ENCODE peak calls at places on chromosome 3, in ten cellular contexts. D is IMR-90, G is right lobe of liver, O is HCT116, T is heart left ventricle, J is body of pancreas, R is gastrocnemius medialis, V is K562, W is HepG2, N is upper lobe of left lung. Z is an unnamed sample.

GRCh38 chr3:58588030-58588614 is 10.9 kb upstream of the FAM107A start:
- ATAC-seq in D (peak; percentile 38), G (no peak), O (no peak), T (no peak), J (no peak), R (no peak), V (peak; percentile 30), W (no peak), N (no peak), Z (no peak)

GRCh38 chr3:30694148-30694547 is 87.7 kb downstream of the TGFBR2 start:
- ATAC-seq in D (no peak), G (no peak), O (no peak), T (no peak), J (no peak), R (no peak), V (no peak), W (no peak), N (no peak), Z (no peak)

GRCh38 chr3:132136334-132136716 is 101.5 kb upstream of the CPNE4 start:
- ATAC-seq in D (peak; percentile 38), G (no peak), O (no peak), T (no peak), J (no peak), R (no peak), V (no peak), W (no peak), N (no peak), Z (no peak)

GRCh38 chr3:122021811-122022401 is at the start of gene ILDR1:
- ATAC-seq in D (no peak), G (peak; percentile 92), O (peak; percentile 98), T (no peak), J (peak; percentile 97), R (no peak), V (peak; percentile 75), W (peak; percentile 81), N (peak; percentile 89), Z (no peak)

GRCh38 chr3:69509288-69509687 is 123.4 kb upstream of the FRMD4B start:
- ATAC-seq in D (no peak), G (no peak), O (no peak), T (no peak), J (no peak), R (no peak), V (no peak), W (no peak), N (no peak), Z (no peak)

GRCh38 chr3:126994661-126995161 is 11.8 kb downstream of the PLXNA1 start:
- ATAC-seq in D (peak; percentile 16), G (no peak), O (no peak), T (peak; percentile 21), J (no peak), R (no peak), V (no peak), W (no peak), N (no peak), Z (peak; percentile 11)

GRCh38 chr3:17290894-17291293 is 406.1 kb downstream of the PLCL2 start:
- ATAC-seq in D (no peak), G (peak; percentile 77), O (no peak), T (peak; percentile 45), J (no peak), R (no peak), V (no peak), W (no peak), N (no peak), Z (no peak)

GRCh38 chr3:113166719-113167492 is 44.5 kb upstream of the BOC start:
- ATAC-seq in D (peak; percentile 95), G (no peak), O (no peak), T (peak; percentile 91), J (peak; percentile 38), R (peak; percentile 77), V (no peak), W (no peak), N (no peak), Z (peak; percentile 65)

GRCh38 chr3:10512687-10513086 is 7.3 kb upstream of the ATP2B2 start:
- ATAC-seq in D (no peak), G (no peak), O (no peak), T (no peak), J (no peak), R (no peak), V (no peak), W (no peak), N (no peak), Z (no peak)

GRCh38 chr3:31661993-31662392 is 129.3 kb downstream of the STT3B start:
- ATAC-seq in D (no peak), G (no peak), O (no peak), T (no peak), J (no peak), R (no peak), V (no peak), W (no peak), N (no peak), Z (no peak)

GRCh38 chr3:196414469-196414868 is 17.8 kb downstream of the UBXN7 start:
- ATAC-seq in D (peak; percentile 77), G (no peak), O (no peak), T (no peak), J (no peak), R (no peak), V (no peak), W (no peak), N (no peak), Z (no peak)

GRCh38 chr3:23776352-23776891 is 29.3 kb upstream of the UBE2E1 start:
- ATAC-seq in D (peak; percentile 86), G (no peak), O (no peak), T (peak; percentile 75), J (peak; percentile 12), R (peak; percentile 88), V (peak; percentile 48), W (peak; percentile 46), N (peak; percentile 57), Z (peak; percentile 79)

DNA sequence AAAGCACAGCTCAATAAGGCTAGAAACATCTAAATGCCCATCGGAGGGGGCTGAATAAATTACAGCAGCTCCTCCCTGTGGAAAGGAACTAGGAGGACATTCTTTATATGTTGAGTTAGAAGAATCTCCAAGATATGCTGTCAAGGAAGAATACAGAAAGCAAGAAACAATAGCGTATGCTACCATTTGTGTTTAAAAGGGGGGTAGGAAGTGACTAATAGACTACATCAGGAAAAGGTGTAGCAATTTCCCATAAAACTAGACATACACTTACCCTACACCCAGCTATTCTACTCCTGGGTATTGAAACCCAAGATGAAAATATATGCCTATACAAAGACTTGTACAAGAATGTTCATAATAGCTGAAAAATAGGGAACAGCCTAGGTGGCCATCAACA is 21.6 kb downstream of the SEC61A1 start:
- ATAC-seq in D (no peak), G (no peak), O (no peak), T (no peak), J (no peak), R (no peak), V (no peak), W (no peak), N (no peak), Z (no peak)
- TF ChIP-seq POLR2A in D (no peak), G (no peak), O (no peak), T (no peak), J (no peak), R (no peak), V (no peak), W (no peak), N (no peak), Z (no peak)

DNA sequence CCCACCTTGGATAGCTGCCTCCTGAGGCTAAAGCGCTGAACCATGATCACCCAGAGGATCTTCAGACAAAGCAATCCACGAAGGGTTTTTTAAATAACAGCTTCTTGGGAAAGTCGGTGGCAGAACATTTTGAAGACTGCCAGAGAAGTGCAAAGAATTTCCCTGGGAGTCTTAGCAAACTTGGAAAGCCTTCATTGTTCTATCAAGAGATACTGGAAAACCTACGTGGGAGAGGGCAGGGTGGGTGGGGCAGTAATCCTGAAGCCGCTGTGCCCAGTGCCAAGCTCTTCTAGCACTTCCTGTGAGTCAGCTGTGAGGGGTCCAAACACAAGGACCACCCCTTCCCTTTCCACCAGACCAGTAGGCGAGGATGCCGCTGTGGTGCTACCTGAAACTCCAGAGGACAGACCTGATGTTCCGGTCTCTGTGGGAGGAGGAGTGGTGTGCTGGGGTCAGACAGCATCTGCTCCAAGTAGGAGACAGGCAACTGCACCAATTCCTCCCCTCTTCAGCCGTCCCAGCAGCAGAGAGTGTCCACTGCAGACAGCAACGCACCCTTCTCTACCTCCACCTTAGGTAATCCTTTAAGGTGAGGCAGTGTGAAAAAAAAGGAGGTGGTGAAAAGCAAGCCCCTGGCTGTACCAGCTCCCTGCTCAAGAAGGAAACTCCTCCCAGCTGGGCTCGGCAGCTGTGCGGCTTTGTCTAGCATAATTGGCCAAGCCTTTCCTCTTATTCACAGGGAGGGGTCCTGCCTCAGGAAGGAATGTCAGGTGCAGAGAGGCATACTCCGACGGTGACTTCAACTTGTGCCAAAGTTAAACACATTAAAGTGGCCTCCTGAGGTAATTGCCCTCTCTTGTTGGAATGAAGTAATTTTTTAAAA is 99.0 kb downstream of the TMCC1 start:
- ATAC-seq in D (no peak), G (peak; percentile 24), O (peak; percentile 87), T (peak; percentile 66), J (peak; percentile 91), R (peak; percentile 18), V (peak; percentile 78), W (no peak), N (peak; percentile 96), Z (peak; percentile 55)
- H3K4me3 ChIP-seq in D (no peak overlapping the region), G (no peak overlapping the region), O (peak overlapping the region; percentile 60), T (no peak overlapping the region), J (no peak overlapping the region), R (peak overlapping the region; percentile 28), V (no peak overlapping the region), W (no peak overlapping the region), N (peak overlapping the region; percentile 40), Z (no peak overlapping the region)

GRCh38 chr3:130975251-130975650 is 51.4 kb downstream of the ASTE1 start:
- ATAC-seq in D (no peak), G (no peak), O (no peak), T (no peak), J (no peak), R (no peak), V (no peak), W (peak; percentile 49), N (no peak), Z (no peak)

GRCh38 chr3:130974201-130974600 is 52.4 kb downstream of the ASTE1 start:
- ATAC-seq in D (no peak), G (no peak), O (no peak), T (no peak), J (no peak), R (no peak), V (no peak), W (no peak), N (no peak), Z (no peak)

GRCh38 chr3:130971208-130971607 is 55.4 kb downstream of the ASTE1 start:
- ATAC-seq in D (peak; percentile 61), G (no peak), O (no peak), T (no peak), J (no peak), R (no peak), V (no peak), W (no peak), N (no peak), Z (no peak)

GRCh38 chr3:130976706-130977105 is 49.9 kb downstream of the ASTE1 start:
- ATAC-seq in D (no peak), G (no peak), O (no peak), T (peak; percentile 87), J (no peak), R (no peak), V (no peak), W (no peak), N (no peak), Z (no peak)

GRCh38 chr3:130973401-130973800 is 53.2 kb downstream of the ASTE1 start:
- ATAC-seq in D (no peak), G (no peak), O (no peak), T (no peak), J (no peak), R (no peak), V (no peak), W (no peak), N (no peak), Z (no peak)
- H3K36me3 ChIP-seq in D (peaks cover 21% of the 10 kb centered on the region), G (no peaks in the 10 kb centered on the region), O (peaks cover 2% of the 10 kb centered on the region), T (peaks cover 5% of the 10 kb centered on the region), J (no peaks in the 10 kb centered on the region), R (peaks cover 4% of the 10 kb centered on the region), V (peaks cover 22% of the 10 kb centered on the region), W (peaks cover 2% of the 10 kb centered on the region), N (peaks cover 62% of the 10 kb centered on the region), Z (peaks cover 68% of the 10 kb centered on the region)

GRCh38 chr3:36944012-36944640 is 728 bp downstream of the TRANK1 start:
- ATAC-seq in D (peak; percentile 78), G (peak; percentile 81), O (no peak), T (peak; percentile 79), J (peak; percentile 81), R (peak; percentile 66), V (no peak), W (peak; percentile 32), N (peak; percentile 77), Z (peak; percentile 75)
- TF ChIP-seq POLR2A in D (no peak), G (no peak), O (no peak), T (no peak), J (peak; percentile 11), R (no peak), V (no peak), W (no peak), N (no peak), Z (no peak)